ENCODE peak calls at places on chromosomes 16 and 17, in five cellular contexts. J is endothelial cell; E is central memory CD8-positive, alpha-beta T cell; O is amygdala; G is heart left ventricle. D is an unnamed sample.
A peak's percentile ranks its signal among the peaks of the same experiment; 100 is the strongest.

GRCh38 chr17:79294459-79295071 is 219.9 kb downstream of the ENGASE start:
- DNase-seq in E (no peak), G (peak; percentile 54), O (no peak), J (peak; percentile 91), D (no peak)

GRCh38 chr16:50742521-50743150 is 750 bp downstream of the CYLD start:
- DNase-seq in O (no peak), G (peak; percentile 40), J (peak; percentile 17), E (peak; percentile 43), D (no peak)

GRCh38 chr17:34173221-34173620 is 81.9 kb upstream of the CCL2 start:
- DNase-seq in G (no peak), E (no peak), J (no peak), O (no peak), D (no peak)

GRCh38 chr17:4806420-4806769 is 557 bp upstream of the PLD2 start:
- DNase-seq in G (no peak), E (no peak), J (no peak), O (no peak), D (no peak)

GRCh38 chr16:87368029-87368765 is 15.4 kb downstream of the FBXO31 start:
- DNase-seq in J (no peak), E (no peak), G (no peak), O (no peak), D (no peak)

GRCh38 chr17:71441098-71441497 is 679.7 kb upstream of the SOX9 start:
- DNase-seq in O (no peak), J (no peak), G (no peak), E (no peak), D (no peak)

GRCh38 chr17:82003411-82004381 is 19.0 kb downstream of the CENPX start:
- DNase-seq in O (no peak), J (no peak), G (peak; percentile 62), E (no peak), D (no peak)

GRCh38 chr17:60049936-60050335 is 28.8 kb downstream of the HEATR6 start:
- DNase-seq in E (no peak), O (no peak), G (no peak), J (no peak), D (no peak)

GRCh38 chr16:4593069-4593468 is 21.6 kb downstream of the UBALD1 start:
- DNase-seq in E (no peak), G (no peak), O (no peak), J (no peak), D (no peak)

GRCh38 chr17:48751733-48752398 is 23.3 kb upstream of the HOXB13 start:
- DNase-seq in E (no peak), J (no peak), O (no peak), G (no peak), D (no peak)

GRCh38 chr17:19762515-19762961 is 14.4 kb upstream of the ALDH3A1 start:
- DNase-seq in J (peak; percentile 88), G (peak; percentile 80), E (peak; percentile 56), O (peak; percentile 44), D (no peak)

GRCh38 chr16:69909760-69910159 is 41.4 kb upstream of the CLEC18A start:
- DNase-seq in E (no peak), O (no peak), G (no peak), J (no peak), D (no peak)

GRCh38 chr16:78288915-78289314 is 189.5 kb downstream of the WWOX start:
- DNase-seq in J (no peak), O (no peak), E (no peak), G (no peak), D (no peak)

GRCh38 chr17:72441899-72442298 is 321.1 kb downstream of the SOX9 start:
- DNase-seq in J (no peak), E (no peak), G (no peak), O (no peak), D (no peak)